ENCODE peak calls at places on chromosomes 4 and X, in eight cellular contexts. K, X, B, V, Y, M, G and D are unnamed samples. For H3K4me1, the result is how much of the 10 kb centered on the place peaks cover.

GRCh38 chr4:2354127-2354526 is 64.3 kb downstream of the ZFYVE28 start:
- DNase-seq in G (no peak), X (no peak), B (no peak), M (no peak), K (no peak), V (no peak), Y (peak), D (no peak)

GRCh38 chr4:88007304-88008132 is at the start of gene PKD2:
- DNase-seq in Y (peak), V (peak), X (peak), M (peak), B (peak), G (peak), K (peak), D (peak)

GRCh38 chr4:20043992-20044391 is 207.7 kb upstream of the SLIT2 start:
- DNase-seq in V (no peak), K (no peak), B (no peak), X (no peak), Y (no peak), G (no peak), M (no peak), D (no peak)

GRCh38 chrX:114959729-114960128 is 57.7 kb downstream of the IL13RA2 start:
- DNase-seq in X (no peak), V (no peak), G (peak), Y (no peak), K (no peak), M (no peak), B (peak), D (no peak)

GRCh38 chr4:152585036-152585439 is 49.1 kb upstream of the FBXW7 start:
- DNase-seq in K (peak), B (no peak), M (no peak), V (no peak), Y (no peak), X (no peak), G (no peak), D (no peak)

GRCh38 chrX:139448996-139449395 is 81.5 kb upstream of the F9 start:
- DNase-seq in B (peak), M (no peak), V (no peak), G (peak), Y (no peak), K (no peak), X (no peak), D (no peak)

GRCh38 chr4:26030780-26031179 is 116.8 kb downstream of the SMIM20 start:
- DNase-seq in X (no peak), G (no peak), M (no peak), K (no peak), V (no peak), B (no peak), Y (no peak), D (no peak)

GRCh38 chr4:91243132-91243531 is 1060.6 kb upstream of the GRID2 start:
- DNase-seq in G (peak), V (no peak), M (peak), K (peak), B (no peak), Y (no peak), X (no peak), D (peak)

GRCh38 chrX:41275661-41276609 is 58.0 kb upstream of the DDX3X start:
- DNase-seq in K (peak), G (peak), V (peak), M (peak), B (peak), X (peak), Y (peak), D (peak)

GRCh38 chr4:2834001-2834921 is 9.4 kb upstream of the ADD1 start:
- DNase-seq in Y (no peak), B (no peak), X (no peak), G (no peak), V (no peak), M (no peak), K (no peak), D (no peak)

GRCh38 chr4:151661873-151662272 is 98.9 kb downstream of the GATB start:
- DNase-seq in G (no peak), V (no peak), Y (no peak), K (no peak), X (no peak), B (no peak), M (no peak), D (no peak)

GRCh38 chr4:105946771-105947170 is 51.5 kb downstream of the NPNT start:
- DNase-seq in X (no peak), M (no peak), B (no peak), K (no peak), G (no peak), Y (no peak), V (no peak), D (no peak)

GRCh38 chr4:24932831-24933230 is 20.0 kb upstream of the CCDC149 start:
- DNase-seq in Y (no peak), B (peak), X (no peak), G (peak), K (no peak), M (no peak), V (no peak), D (no peak)

GRCh38 chr4:25351777-25352421 is 25.2 kb upstream of the ANAPC4 start:
- DNase-seq in V (no peak), G (peak), K (no peak), B (peak), Y (no peak), M (no peak), X (no peak), D (no peak)

GRCh38 chr4:40040908-40041307 is 15.7 kb upstream of the N4BP2 start:
- DNase-seq in B (no peak), G (no peak), Y (no peak), V (no peak), K (no peak), X (no peak), M (no peak), D (no peak)

GRCh38 chr4:113878718-113879117 is 100.7 kb downstream of the ARSJ start:
- DNase-seq in M (no peak), X (no peak), Y (no peak), K (no peak), V (no peak), B (peak), G (peak), D (no peak)

GRCh38 chr4:23814606-23815005 is 75.2 kb downstream of the PPARGC1A start:
- DNase-seq in B (peak), K (no peak), X (no peak), Y (no peak), M (no peak), V (no peak), G (peak), D (no peak)

GRCh38 chrX:77755561-77755960 is 30.5 kb downstream of the ATRX start:
- DNase-seq in V (no peak), Y (no peak), K (no peak), G (no peak), B (no peak), X (no peak), M (no peak), D (no peak)

GRCh38 chr4:11954093-11954492 is 525.4 kb upstream of the HS3ST1 start:
- DNase-seq in V (no peak), G (no peak), B (no peak), X (no peak), M (no peak), Y (no peak), K (no peak), D (no peak)

GRCh38 chr4:54913751-54914526 is 211.5 kb downstream of the KDR start:
- DNase-seq in V (no peak), X (no peak), M (no peak), G (no peak), K (no peak), Y (no peak), B (no peak), D (no peak)

GRCh38 chr4:1330761-1331590 is 16.0 kb upstream of the UVSSA start:
- DNase-seq in M (no peak), V (peak), X (no peak), G (no peak), Y (peak), K (no peak), B (no peak), D (no peak)

GRCh38 chr4:79211490-79211889 is 114.4 kb downstream of the NAA11 start:
- DNase-seq in M (no peak), X (no peak), V (no peak), K (no peak), G (no peak), Y (no peak), B (no peak), D (no peak)

GRCh38 chr4:152434011-152434410 is 101.9 kb downstream of the FBXW7 start:
- DNase-seq in V (no peak), K (no peak), M (no peak), G (no peak), B (no peak), Y (no peak), X (no peak), D (no peak)

GRCh38 chr4:162056947-162057346 is 106.9 kb downstream of the FSTL5 start:
- DNase-seq in Y (peak), X (no peak), B (peak), V (no peak), M (no peak), G (peak), K (no peak), D (no peak)

GRCh38 chrX:65300104-65300809 is 234.3 kb downstream of the LAS1L start:
- DNase-seq in Y (no peak), B (no peak), G (no peak), K (no peak), M (no peak), V (no peak), X (no peak), D (no peak)
- TF ChIP-seq CTCF in Y (no peak), B (no peak), G (no peak), K (no peak), M (no peak), V (no peak), X (no peak), D (no peak)

DNA sequence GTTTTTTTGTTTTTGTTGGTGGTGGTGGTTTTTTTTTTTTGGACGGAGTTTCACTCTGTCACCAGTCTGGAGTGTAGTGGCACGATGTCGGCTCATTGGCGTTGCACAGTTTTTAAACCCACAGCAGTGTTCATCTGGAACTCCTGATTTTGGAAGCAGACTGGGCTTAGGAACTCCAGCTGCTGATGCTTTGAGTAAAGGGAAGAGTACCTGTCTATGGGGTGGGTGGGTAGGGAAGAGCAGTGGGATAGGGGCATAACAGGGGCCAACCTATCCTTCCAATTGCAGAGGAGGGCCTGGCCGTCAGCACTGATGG is 2.0 kb downstream of the CD99 start:
- DNase-seq in X (no peak), M (no peak), B (no peak), K (no peak), Y (no peak), V (no peak), G (no peak), D (no peak)
- H3K4me3 ChIP-seq in X (no peak), M (no peak), B (peak), K (peak), Y (no peak), V (peak), G (peak), D (peak)

DNA sequence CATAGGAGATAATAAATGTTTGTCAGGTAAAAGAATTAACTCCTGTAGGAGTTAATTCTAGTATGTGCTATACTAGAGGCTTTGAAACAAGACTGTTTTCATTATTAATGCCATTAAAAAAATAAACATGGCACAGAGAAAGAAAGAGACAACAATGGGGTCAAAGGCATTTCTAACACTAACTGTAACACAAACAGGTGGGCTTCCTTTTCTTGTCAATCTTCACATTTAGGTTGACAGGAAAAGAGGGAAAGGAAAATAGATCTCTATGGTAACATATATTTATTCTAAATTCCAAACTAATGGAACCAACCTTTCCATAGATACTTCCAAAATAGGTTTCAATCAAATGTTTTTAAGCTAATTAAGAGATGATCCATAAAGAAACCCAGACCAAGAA is 9.8 kb downstream of the ANKRD17 start:
- DNase-seq in X (no peak), Y (no peak), V (no peak), K (no peak), M (no peak), B (no peak), G (no peak), D (no peak)
- H3K4me1 ChIP-seq in X (under half), Y (under half), V (under half), K (under half), M (under half), B (under half), G (under half), D (under half)

GRCh38 chr4:154626793-154627484 is 14.5 kb upstream of the FGG start:
- DNase-seq in Y (peak), V (peak), G (peak), B (peak), X (peak), M (peak), K (peak), D (peak)
- TF ChIP-seq CTCF in Y (peak), V (peak), G (peak), B (peak), X (no peak), M (peak), K (peak), D (peak)

GRCh38 chr4:119300072-119300387 is 21.9 kb downstream of the FABP2 start:
- DNase-seq in K (peak), G (peak), V (peak), M (peak), X (peak), Y (peak), B (no peak), D (peak)

GRCh38 chr4:119303587-119304305 is 18.2 kb downstream of the FABP2 start:
- DNase-seq in X (no peak), V (no peak), B (no peak), Y (no peak), M (no peak), K (no peak), G (no peak), D (no peak)

GRCh38 chr4:119304431-119304830 is 17.5 kb downstream of the FABP2 start:
- DNase-seq in G (no peak), M (no peak), K (no peak), V (no peak), Y (no peak), X (no peak), B (no peak), D (no peak)

GRCh38 chr4:119300388-119301131 is 21.4 kb downstream of the FABP2 start:
- DNase-seq in K (peak), M (peak), Y (peak), V (peak), G (peak), B (peak), X (peak), D (peak)

GRCh38 chr4:119302073-119302832 is 19.7 kb downstream of the FABP2 start:
- DNase-seq in Y (no peak), G (no peak), V (no peak), X (no peak), M (no peak), B (no peak), K (no peak), D (no peak)
- H3K4me3 ChIP-seq in Y (no peak), G (no peak), V (no peak), X (no peak), M (no peak), B (no peak), K (no peak), D (no peak)

GRCh38 chr4:184424993-184425758 is 49.2 kb downstream of the IRF2 start:
- DNase-seq in X (no peak), V (peak), B (no peak), M (peak), G (no peak), K (peak), Y (peak), D (no peak)
- H3K4me1 ChIP-seq in X (under half), V (under half), B (under half), M (under half), G (under half), K (under half), Y (half or more), D (under half)

DNA sequence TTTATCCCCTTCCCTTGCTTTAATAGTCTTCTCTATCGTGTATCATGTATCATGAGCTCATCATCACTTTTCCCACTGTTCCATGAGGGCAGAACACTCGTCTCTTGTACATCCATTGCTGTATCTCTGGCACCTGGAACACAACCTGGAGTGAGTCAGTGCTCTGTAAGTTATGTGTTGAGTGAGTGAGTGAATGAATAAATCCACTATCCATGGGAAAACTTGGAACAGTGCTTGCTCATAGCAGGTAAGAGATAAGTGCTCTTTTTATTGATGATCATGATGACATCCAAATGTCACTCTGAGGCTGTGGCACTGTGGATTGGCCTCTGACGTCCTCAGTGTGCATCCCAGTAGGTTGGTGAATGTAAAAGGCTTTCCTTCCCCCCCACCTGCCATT is 4.3 kb downstream of the FGFBP1 start:
- DNase-seq in G (no peak), B (no peak), X (no peak), Y (no peak), M (no peak), V (no peak), K (no peak), D (no peak)
- TF ChIP-seq CTCF in G (no peak), B (no peak), X (no peak), Y (no peak), M (no peak), V (no peak), K (no peak), D (no peak)

DNA sequence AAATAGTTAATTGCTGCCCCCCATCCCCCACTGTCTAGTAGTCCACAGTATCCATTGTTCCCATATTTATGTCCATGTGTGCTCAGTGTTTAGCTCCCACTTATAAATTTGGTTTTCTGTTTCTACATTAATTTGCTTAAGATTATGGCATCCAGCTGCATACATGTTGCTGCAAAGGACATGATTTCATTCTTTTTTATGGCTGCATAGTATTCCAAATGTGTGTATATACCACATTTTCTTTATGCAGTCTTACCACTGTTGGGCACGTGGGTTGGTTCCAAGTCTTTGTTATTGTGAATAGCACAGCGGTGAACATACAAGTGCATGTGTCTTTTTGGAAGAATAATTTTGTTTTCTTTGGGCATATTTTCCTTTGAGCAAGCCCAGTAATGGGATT is 113.0 kb upstream of the LNX1 start:
- DNase-seq in M (no peak), G (no peak), V (no peak), X (no peak), Y (no peak), B (no peak), K (peak), D (no peak)
- H3K4me3 ChIP-seq in M (no peak), G (no peak), V (no peak), X (no peak), Y (no peak), B (no peak), K (no peak), D (no peak)